ENCODE peak calls at places on chromosomes 5 and 9, in eight cellular contexts. C is suprapubic skin; P is AG09309; Z is T-cell; R is stimulated activated CD4-positive, alpha-beta T cell treated with anti-CD3 and anti-CD28 coated beads, Interleukin-2, amount 100 ng/mL, for 48 hours; T is GM04503; F is hepatocyte; U is NCI-H524. D is an unnamed sample.
A peak's percentile ranks its signal among the peaks of the same experiment; 100 is the strongest.

GRCh38 chr5:55451976-55452375 is 82.8 kb downstream of the PLPP1 start:
- DNase-seq in C (no peak), U (no peak), P (no peak), R (no peak), T (no peak), F (no peak), Z (no peak), D (no peak)

GRCh38 chr5:107501965-107502691 is 168.6 kb downstream of the EFNA5 start:
- DNase-seq in T (no peak), R (no peak), F (no peak), P (no peak), U (peak; percentile 29), Z (no peak), C (no peak), D (no peak)

GRCh38 chr9:137224850-137225694 is at the start of gene CYSRT1:
- DNase-seq in T (no peak), P (no peak), U (no peak), C (no peak), F (no peak), R (no peak), Z (no peak), D (no peak)

GRCh38 chr5:139795074-139796001 is at the start of gene PSD2:
- DNase-seq in F (peak; percentile 43), T (no peak), Z (no peak), R (no peak), U (peak; percentile 13), P (no peak), C (no peak), D (no peak)

GRCh38 chr5:181217805-181218065 is 5.3 kb upstream of the TRIM41 start:
- DNase-seq in R (no peak), T (no peak), Z (no peak), U (no peak), C (no peak), P (no peak), F (peak; percentile 26), D (no peak)

GRCh38 chr9:69961834-69962233 is 81.8 kb upstream of the MAMDC2 start:
- DNase-seq in U (no peak), P (no peak), T (no peak), Z (no peak), R (no peak), C (no peak), F (no peak), D (no peak)

GRCh38 chr9:131237931-131238401 is 38.3 kb downstream of the FAM78A start:
- DNase-seq in R (peak; percentile 79), F (peak; percentile 71), T (peak; percentile 59), P (peak; percentile 68), Z (peak; percentile 88), C (no peak), U (no peak), D (no peak)

GRCh38 chr9:128895556-128895955 is 13.6 kb downstream of the LRRC8A start:
- DNase-seq in F (no peak), Z (no peak), U (no peak), C (no peak), R (no peak), T (no peak), P (no peak), D (no peak)

GRCh38 chr9:115117999-115118470 is at the start of gene TNC:
- DNase-seq in P (no peak), C (no peak), Z (no peak), F (peak; percentile 82), U (peak; percentile 80), T (no peak), R (no peak), D (no peak)

GRCh38 chr5:36630201-36630968 is 24.0 kb downstream of the SLC1A3 start:
- DNase-seq in R (no peak), F (no peak), U (no peak), C (no peak), Z (no peak), P (no peak), T (no peak), D (no peak)

GRCh38 chr9:133360400-133361393 is 4.3 kb downstream of the SURF2 start:
- DNase-seq in R (no peak), U (peak; percentile 45), F (no peak), T (no peak), C (no peak), P (no peak), Z (no peak), D (no peak)

GRCh38 chr9:13939129-13939528 is 374.8 kb downstream of the NFIB start:
- DNase-seq in R (no peak), Z (no peak), F (peak; percentile 24), C (no peak), U (no peak), P (peak; percentile 73), T (peak; percentile 39), D (no peak)

D was measured in coronary artery.